ENCODE peak calls at places on chromosomes 4 and X, in eight cellular contexts. M is SK-N-SH, O is mammary epithelial cell, P is K562, Z is GM23338, A is H9, W is hepatocyte, U is neural progenitor cell. C is an unnamed sample.
A peak's percentile ranks its signal among the peaks of the same experiment; 100 is the strongest.

GRCh38 chr4:95505149-95505548 is 43.6 kb downstream of the UNC5C start:
- DNase-seq in U (peak; percentile 7), Z (no peak), W (no peak), M (no peak), O (peak; percentile 70), P (no peak), A (no peak), C (no peak)

GRCh38 chrX:153714256-153714655 is 9.9 kb downstream of the BCAP31 start:
- DNase-seq in A (no peak), P (no peak), O (no peak), M (no peak), Z (no peak), U (no peak), W (no peak), C (no peak)

GRCh38 chrX:80578518-80579105 is 158.4 kb downstream of the TENT5D start:
- DNase-seq in P (peak; percentile 23), O (peak; percentile 12), W (peak; percentile 31), U (peak; percentile 25), A (no peak), Z (peak; percentile 36), M (peak; percentile 41), C (peak; percentile 5)

GRCh38 chrX:38126179-38126578 is 94.5 kb downstream of the SRPX start:
- DNase-seq in P (no peak), O (no peak), A (no peak), Z (no peak), U (no peak), M (no peak), W (no peak), C (no peak)

GRCh38 chrX:101079736-101080135 is 1.1 kb downstream of the TMEM35A start:
- DNase-seq in O (no peak), M (no peak), A (no peak), P (no peak), Z (peak; percentile 3), U (peak; percentile 10), W (no peak), C (no peak)

GRCh38 chr4:109721033-109721432 is 8.8 kb downstream of the PLA2G12A start:
- DNase-seq in P (peak; percentile 78), A (no peak), O (peak; percentile 8), W (no peak), M (no peak), U (no peak), Z (no peak), C (no peak)

GRCh38 chrX:119667111-119667928 is 25.6 kb downstream of the SEPTIN6 start:
- DNase-seq in M (peak; percentile 39), O (no peak), A (no peak), W (no peak), Z (no peak), U (no peak), P (no peak), C (no peak)

GRCh38 chrX:69126642-69127041 is 38.6 kb downstream of the PJA1 start:
- DNase-seq in A (no peak), Z (no peak), O (no peak), M (no peak), P (no peak), U (no peak), W (no peak), C (no peak)

GRCh38 chr4:74659576-74660411 is 134.5 kb downstream of the BTC start:
- DNase-seq in A (no peak), M (no peak), U (no peak), W (peak; percentile 85), P (peak; percentile 49), Z (no peak), O (peak; percentile 100), C (no peak)

GRCh38 chr4:123234966-123235365 is 161.6 kb upstream of the SPRY1 start:
- DNase-seq in O (no peak), P (no peak), W (no peak), U (no peak), A (no peak), M (no peak), Z (no peak), C (no peak)

GRCh38 chrX:17692709-17693346 is 44.5 kb upstream of the SCML1 start:
- DNase-seq in O (peak; percentile 47), A (peak; percentile 48), M (no peak), Z (peak; percentile 55), P (no peak), W (no peak), U (peak; percentile 58), C (no peak)

GRCh38 chr4:145735777-145736176 is 55.8 kb downstream of the C4orf51 start:
- DNase-seq in A (no peak), O (no peak), U (no peak), M (no peak), W (no peak), P (no peak), Z (no peak), C (no peak)

GRCh38 chr4:101762025-101762424 is 28.5 kb upstream of the BANK1 start:
- DNase-seq in O (no peak), W (no peak), M (no peak), A (no peak), P (no peak), U (no peak), Z (no peak), C (no peak)

GRCh38 chrX:71992711-71993110 is 82.1 kb downstream of the NHSL2 start:
- DNase-seq in P (no peak), Z (no peak), W (no peak), A (no peak), U (no peak), M (no peak), O (no peak), C (no peak)

GRCh38 chr4:52028970-52029369 is 8.8 kb upstream of the LRRC66 start:
- DNase-seq in U (no peak), A (no peak), Z (no peak), M (no peak), W (no peak), P (no peak), O (peak; percentile 72), C (no peak)

GRCh38 chr4:109209647-109210046 is 92.8 kb downstream of the COL25A1 start:
- DNase-seq in O (no peak), U (no peak), P (no peak), A (no peak), W (no peak), Z (no peak), M (no peak), C (no peak)

GRCh38 chr4:98326168-98326567 is 65.0 kb downstream of the RAP1GDS1 start:
- DNase-seq in O (no peak), U (no peak), W (no peak), P (no peak), A (no peak), M (no peak), Z (no peak), C (no peak)

GRCh38 chr4:32147446-32148064 is 1427.4 kb downstream of the PCDH7 start:
- DNase-seq in Z (no peak), O (peak; percentile 25), W (no peak), U (no peak), M (no peak), P (no peak), A (no peak), C (no peak)

GRCh38 chr4:167826281-167826680 is 266.1 kb upstream of the ANXA10 start:
- DNase-seq in P (no peak), M (no peak), A (no peak), W (no peak), O (no peak), U (no peak), Z (no peak), C (no peak)

GRCh38 chr4:75514131-75514948 is at the start of the genes RCHY1 and THAP6:
- DNase-seq in Z (peak; percentile 99), A (peak; percentile 97), U (peak; percentile 97), W (peak; percentile 99), M (peak; percentile 90), P (peak; percentile 88), O (peak; percentile 97), C (peak; percentile 93)

GRCh38 chr4:137611998-137612700 is 79.9 kb upstream of the PCDH18 start:
- DNase-seq in O (no peak), U (no peak), P (no peak), M (no peak), A (no peak), W (no peak), Z (no peak), C (no peak)

GRCh38 chr4:106266201-106266600 is 49.8 kb downstream of the TBCK start:
- DNase-seq in M (peak; percentile 13), P (peak; percentile 26), U (no peak), W (peak; percentile 61), O (peak; percentile 37), A (no peak), Z (peak; percentile 53), C (peak; percentile 46)

DNA sequence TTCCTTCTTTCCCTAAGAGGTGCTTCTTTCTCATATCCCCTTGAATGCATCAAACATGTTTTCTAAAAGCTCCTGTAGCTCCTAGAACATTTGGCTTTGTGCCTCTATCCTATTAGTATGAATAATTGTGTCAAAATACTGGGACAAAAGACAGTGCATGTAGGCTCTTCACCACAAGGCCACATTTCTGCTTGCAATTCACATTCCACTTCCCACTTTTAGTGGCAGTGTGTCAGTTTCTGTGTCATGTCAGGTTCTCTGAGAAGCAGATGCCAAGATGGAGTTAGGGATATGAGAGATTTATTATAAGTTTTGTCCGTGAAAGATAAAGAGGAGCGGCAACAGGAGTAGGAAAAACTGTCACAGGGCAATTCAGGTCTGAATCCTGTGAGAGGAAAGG is 61.3 kb upstream of the GPRIN3 start:
- DNase-seq in O (no peak), A (no peak), U (no peak), P (no peak), M (no peak), Z (no peak), W (no peak), C (no peak)
- H3K4me2 ChIP-seq in O (no peak overlapping the region), A (no peak overlapping the region), U (no peak overlapping the region), P (no peak overlapping the region), M (no peak overlapping the region), Z (no peak overlapping the region), W (no peak overlapping the region), C (no peak overlapping the region)

DNA sequence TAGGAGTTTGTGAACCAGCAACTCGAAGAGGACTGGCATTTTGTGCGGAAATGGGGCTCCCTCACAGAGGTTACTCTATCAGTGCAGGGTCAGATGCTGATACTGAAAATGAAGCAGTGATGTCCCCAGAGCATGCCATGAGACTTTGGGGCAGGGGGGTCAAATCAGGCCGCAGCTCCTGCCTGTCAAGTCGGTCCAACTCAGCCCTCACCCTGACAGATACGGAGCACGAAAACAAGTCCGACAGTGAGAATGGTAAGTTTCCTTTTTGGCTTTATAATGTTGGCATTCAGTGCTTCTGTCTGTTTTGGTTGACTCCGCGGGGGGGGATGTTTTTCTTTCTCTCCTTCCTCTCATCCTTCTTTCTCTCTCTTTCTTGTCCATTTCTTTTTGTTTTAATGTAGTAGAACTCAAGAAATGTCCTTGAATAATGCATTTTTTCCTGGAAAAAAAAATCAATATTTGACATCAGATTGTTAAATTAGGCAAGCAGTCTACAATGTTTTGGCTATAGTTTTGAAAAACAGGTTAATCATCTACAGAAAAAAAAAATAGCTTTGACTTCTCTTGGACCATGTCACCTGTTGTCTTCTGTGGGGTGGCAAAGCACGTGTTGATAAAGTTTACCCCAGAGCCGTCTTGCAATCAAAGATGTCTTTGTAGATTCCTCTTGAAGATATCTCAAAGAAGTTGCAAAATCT is 103.6 kb downstream of the TENM3 start:
- DNase-seq in P (no peak), W (no peak), Z (no peak), O (no peak), M (no peak), A (no peak), U (no peak), C (no peak)
- H2AFZ ChIP-seq in P (no peak overlapping the region), W (no peak overlapping the region), Z (no peak overlapping the region), O (no peak overlapping the region), M (no peak overlapping the region), A (no peak overlapping the region), U (no peak overlapping the region), C (no peak overlapping the region)

GRCh38 chrX:129953334-129953648 is 29.1 kb upstream of the BCORL1 start:
- DNase-seq in Z (peak; percentile 24), O (no peak), W (no peak), U (no peak), P (no peak), A (no peak), M (no peak), C (no peak)
- H3K4me2 ChIP-seq in Z (peak overlapping the region; percentile 80), O (peak overlapping the region; percentile 34), W (peak overlapping the region; percentile 79), U (peak overlapping the region; percentile 71), P (peak overlapping the region; percentile 61), A (peak overlapping the region; percentile 49), M (no peak overlapping the region), C (peak overlapping the region; percentile 67)

GRCh38 chr4:38867478-38868054 is at the start of gene FAM114A1:
- DNase-seq in W (peak; percentile 94), U (peak; percentile 79), O (peak; percentile 70), Z (peak; percentile 79), P (peak; percentile 94), A (peak; percentile 63), M (peak; percentile 94), C (no peak)
- H2AFZ ChIP-seq in W (peak within 1 kb of the TSS; percentile 95), U (peak within 1 kb of the TSS; percentile 74), O (peak within 1 kb of the TSS; percentile 96), Z (peak within 1 kb of the TSS; percentile 84), P (peak within 1 kb of the TSS; percentile 93), A (no peak within 1 kb of the TSS), M (peak within 1 kb of the TSS; percentile 90), C (no peak within 1 kb of the TSS)

C was measured in OCI-LY7.